ENCODE peak calls at places on chromosomes 11 and 22, in ten cellular contexts. G is IMR-90, Q is transverse colon, S is HCT116, V is heart left ventricle, B is uterus, F is breast epithelium, H is adrenal gland, Y is ovary, O is body of pancreas. N is an unnamed sample.
A peak's percentile ranks its signal among the peaks of the same experiment; 100 is the strongest.

GRCh38 chr11:102599642-102600261 is 25.4 kb downstream of the MMP20 start:
- DNase-seq in Q (no peak), O (peak; percentile 20), F (no peak), B (no peak), V (no peak), G (peak; percentile 95), S (peak; percentile 97), Y (no peak), H (peak; percentile 13), N (no peak)

GRCh38 chr11:63888170-63889086 is 28.5 kb downstream of the RCOR2 start:
- DNase-seq in V (peak; percentile 49), H (peak; percentile 84), Y (peak; percentile 62), S (no peak), G (peak; percentile 52), O (peak; percentile 86), F (peak; percentile 74), Q (peak; percentile 84), B (peak; percentile 58), N (peak; percentile 92)

GRCh38 chr11:118295834-118296454 is 8.6 kb upstream of the CD3E start:
- DNase-seq in H (no peak), B (no peak), G (peak; percentile 12), S (peak; percentile 43), O (peak; percentile 55), F (no peak), V (no peak), Q (peak; percentile 34), Y (no peak), N (no peak)

GRCh38 chr11:134332189-134332631 is 422 bp downstream of the GLB1L2 start:
- DNase-seq in S (no peak), B (peak; percentile 30), Y (peak; percentile 49), O (peak; percentile 25), V (no peak), Q (peak; percentile 53), H (no peak), F (no peak), G (no peak), N (peak; percentile 85)

GRCh38 chr11:102842930-102843329 is 479 bp downstream of the MMP3 start:
- DNase-seq in G (peak; percentile 50), B (no peak), H (no peak), S (no peak), F (no peak), Q (no peak), V (no peak), Y (no peak), O (no peak), N (no peak)

GRCh38 chr11:76626266-76626665 is 44.3 kb downstream of the LRRC32 start:
- DNase-seq in Y (no peak), B (no peak), O (no peak), G (no peak), F (no peak), H (no peak), Q (no peak), S (no peak), V (no peak), N (no peak)

GRCh38 chr22:44526431-44527115 is 28.5 kb upstream of the RTL6 start:
- DNase-seq in Y (no peak), B (no peak), Q (no peak), S (no peak), O (no peak), V (no peak), G (no peak), F (peak; percentile 47), H (no peak), N (no peak)

GRCh38 chr11:1064167-1064566 is 10.5 kb upstream of the MUC2 start:
- DNase-seq in S (no peak), B (no peak), Q (no peak), V (no peak), Y (no peak), G (peak; percentile 53), H (no peak), F (no peak), O (no peak), N (no peak)

GRCh38 chr22:38882480-38882879 is 10.5 kb upstream of the CBX6 start:
- DNase-seq in B (peak; percentile 68), H (peak; percentile 75), V (no peak), F (no peak), S (no peak), Y (peak; percentile 67), O (peak; percentile 59), Q (no peak), G (peak; percentile 33), N (no peak)

GRCh38 chr22:38881997-38882396 is 10.0 kb upstream of the CBX6 start:
- DNase-seq in H (no peak), F (no peak), G (no peak), S (no peak), O (no peak), Y (no peak), B (no peak), Q (no peak), V (no peak), N (no peak)

GRCh38 chr22:38882972-38883622 is 11.1 kb upstream of the CBX6 start:
- DNase-seq in S (no peak), G (no peak), H (no peak), V (no peak), Q (no peak), O (no peak), B (no peak), F (no peak), Y (no peak), N (no peak)

GRCh38 chr22:38879961-38880360 is 7.9 kb upstream of the CBX6 start:
- DNase-seq in O (no peak), Q (no peak), H (no peak), F (no peak), G (no peak), S (no peak), V (no peak), B (no peak), Y (no peak), N (no peak)

GRCh38 chr22:38881464-38881871 is 9.5 kb upstream of the CBX6 start:
- DNase-seq in Y (peak; percentile 84), H (peak; percentile 85), G (peak; percentile 81), B (peak; percentile 83), Q (peak; percentile 54), S (no peak), F (no peak), V (no peak), O (peak; percentile 75), N (no peak)
- H3K27me3 ChIP-seq in Y (no peaks in the 10 kb centered on the region), H (no peaks in the 10 kb centered on the region), G (no peaks in the 10 kb centered on the region), B (no peaks in the 10 kb centered on the region), Q (no peaks in the 10 kb centered on the region), S (no peaks in the 10 kb centered on the region), F (no peaks in the 10 kb centered on the region), V (no peaks in the 10 kb centered on the region), O (no peaks in the 10 kb centered on the region), N (no peaks in the 10 kb centered on the region)

GRCh38 chr22:21937821-21938070 is 14.9 kb downstream of the PPM1F start:
- DNase-seq in G (peak; percentile 94), H (no peak), S (no peak), B (no peak), V (no peak), O (no peak), F (no peak), Q (no peak), Y (no peak), N (no peak)
- H3K4me3 ChIP-seq in G (peak overlapping the region; percentile 4), H (no peak overlapping the region), S (peak overlapping the region; percentile 52), B (peak overlapping the region; percentile 48), V (peak overlapping the region; percentile 67), O (no peak overlapping the region), F (peak overlapping the region; percentile 58), Q (peak overlapping the region; percentile 55), Y (peak overlapping the region; percentile 79), N (no peak overlapping the region)

GRCh38 chr11:108009497-108010360 is 1.0 kb downstream of the CUL5 start:
- DNase-seq in V (no peak), S (no peak), H (peak; percentile 23), Q (no peak), G (no peak), F (no peak), O (no peak), Y (no peak), B (no peak), N (no peak)

GRCh38 chr11:108012139-108012725 is 3.5 kb downstream of the CUL5 start:
- DNase-seq in Y (no peak), V (no peak), F (no peak), Q (no peak), S (no peak), O (no peak), H (no peak), B (no peak), G (no peak), N (no peak)

GRCh38 chr11:108007819-108008218 is 879 bp upstream of the CUL5 start:
- DNase-seq in B (peak; percentile 13), F (no peak), H (no peak), Y (peak; percentile 36), S (no peak), Q (no peak), V (no peak), G (no peak), O (no peak), N (peak; percentile 76)

GRCh38 chr11:108003623-108004022 is 5.1 kb upstream of the CUL5 start:
- DNase-seq in H (no peak), Y (no peak), B (no peak), O (no peak), F (no peak), G (no peak), S (no peak), Q (no peak), V (no peak), N (no peak)

DNA sequence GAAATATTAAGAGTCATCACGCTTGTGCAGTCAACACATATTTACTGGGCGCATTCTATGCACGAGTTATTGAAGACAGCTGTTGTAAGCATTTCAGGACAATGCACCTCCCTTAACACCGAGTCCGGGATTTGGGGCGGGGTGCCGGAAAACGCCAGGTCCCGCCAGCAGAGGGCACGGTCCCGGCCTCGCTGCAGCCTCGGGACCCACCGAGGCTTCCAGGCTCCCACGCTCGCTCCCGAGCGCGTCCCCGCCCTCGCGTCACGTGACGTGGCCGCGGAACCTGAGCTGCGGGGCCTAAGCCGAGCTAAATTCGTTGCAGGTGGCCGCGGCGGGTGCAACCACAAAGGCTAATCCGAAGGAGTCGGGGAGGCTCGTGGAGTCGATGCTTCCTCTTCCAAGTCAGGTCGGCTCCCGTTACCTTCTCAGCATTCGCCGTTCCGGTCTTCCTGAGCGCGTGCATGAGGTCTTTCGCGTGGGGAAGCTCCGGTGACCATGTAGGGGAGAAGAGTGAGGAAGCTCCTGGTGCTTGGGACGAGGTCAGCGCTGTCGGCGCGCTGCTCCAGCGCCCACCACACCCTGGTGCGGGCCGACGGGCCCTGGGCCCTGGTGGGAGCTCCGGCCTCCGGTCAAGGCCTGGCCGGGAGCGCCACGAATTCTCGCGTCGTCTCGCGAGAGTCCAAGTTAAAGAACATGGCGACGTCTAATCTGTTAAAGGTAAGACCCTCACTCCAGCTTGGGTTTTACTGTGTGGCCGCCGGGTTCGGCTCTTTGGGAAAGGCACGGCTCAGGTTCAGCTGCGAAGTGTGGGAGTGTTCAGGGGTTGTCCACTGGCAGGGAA is at the start of gene CUL5:
- DNase-seq in B (peak; percentile 91), H (peak; percentile 95), V (peak; percentile 92), Y (peak; percentile 95), Q (peak; percentile 93), F (peak; percentile 90), S (peak; percentile 86), G (peak; percentile 91), O (peak; percentile 92), N (peak; percentile 97)
- TF ChIP-seq POLR2A in B (peak; percentile 10), H (peak; percentile 69), V (no peak), Y (peak; percentile 44), Q (peak; percentile 80), F (peak; percentile 38), S (peak; percentile 91), G (peak; percentile 94), O (peak; percentile 88), N (no peak)

DNA sequence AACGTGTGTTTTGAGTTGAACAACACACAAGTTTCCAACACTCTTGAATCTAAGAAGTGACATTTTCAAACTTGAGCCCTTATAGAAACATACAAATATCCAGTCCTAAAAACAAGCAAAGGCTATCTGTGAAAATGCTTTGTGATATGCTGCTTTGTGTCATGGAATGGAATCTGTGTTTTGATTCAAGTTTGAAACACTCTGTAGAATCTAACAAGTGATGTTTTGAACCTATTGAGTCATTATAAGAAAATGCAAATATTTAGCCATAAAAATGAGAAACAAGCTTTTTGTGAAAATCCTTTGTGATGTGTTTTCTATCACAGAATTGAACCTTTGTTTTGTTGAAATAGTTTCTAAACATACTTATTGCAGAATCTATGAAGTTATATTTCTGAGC is 105.7 kb upstream of the VPREB1 start:
- DNase-seq in H (no peak), V (no peak), Y (no peak), B (no peak), F (no peak), Q (no peak), O (no peak), G (no peak), S (no peak), N (no peak)
- H3K27me3 ChIP-seq in H (peaks cover 13% of the 10 kb centered on the region), V (peaks cover 39% of the 10 kb centered on the region), Y (no peaks in the 10 kb centered on the region), B (no peaks in the 10 kb centered on the region), F (no peaks in the 10 kb centered on the region), Q (peaks cover 65% of the 10 kb centered on the region), O (no peaks in the 10 kb centered on the region), G (peaks cover 35% of the 10 kb centered on the region), S (peaks cover 64% of the 10 kb centered on the region), N (no peaks in the 10 kb centered on the region)

N was measured in spleen.